ENCODE peak calls at places on chromosome 17, in ten cellular contexts. X is psoas muscle, A is IMR-90, Z is sigmoid colon, O is brain microvascular endothelial cell, T is lung, S is aorta, H is stomach, W is left ventricle myocardium inferior, F is prostate gland. N is an unnamed sample.
A peak's percentile ranks its signal among the peaks of the same experiment; 100 is the strongest.

GRCh38 chr17:18961634-18962493 is 9.9 kb downstream of the SLC5A10 start:
- DNase-seq in A (peak; percentile 43), H (no peak), X (no peak), S (peak; percentile 46), W (no peak), O (peak; percentile 64), Z (no peak), F (no peak), T (no peak), N (no peak)

GRCh38 chr17:44610871-44611270 is 45.4 kb upstream of the MEIOC start:
- DNase-seq in A (no peak), T (no peak), S (peak; percentile 58), X (no peak), H (no peak), W (no peak), F (no peak), Z (no peak), O (no peak), N (no peak)

GRCh38 chr17:488993-489757 is 136.6 kb upstream of the RPH3AL start:
- DNase-seq in A (peak; percentile 20), T (no peak), Z (no peak), F (no peak), O (no peak), X (no peak), W (no peak), S (no peak), H (no peak), N (no peak)

GRCh38 chr17:43660816-43661493 is 767 bp downstream of the MEOX1 start:
- DNase-seq in F (no peak), A (no peak), X (no peak), H (no peak), O (no peak), W (no peak), T (no peak), Z (no peak), S (no peak), N (no peak)

GRCh38 chr17:48544356-48545021 is 420 bp downstream of the HOXB2 start:
- DNase-seq in X (peak; percentile 91), Z (peak; percentile 99), F (peak; percentile 16), O (no peak), H (peak; percentile 62), A (peak; percentile 93), W (peak; percentile 85), S (peak; percentile 95), T (peak; percentile 74), N (peak; percentile 31)

GRCh38 chr17:77285594-77286390 is 145.0 kb downstream of the SEC14L1 start:
- DNase-seq in Z (peak; percentile 78), X (peak; percentile 65), F (peak; percentile 82), A (peak; percentile 89), H (peak; percentile 85), W (peak; percentile 50), T (peak; percentile 73), S (peak; percentile 92), O (peak; percentile 83), N (no peak)

GRCh38 chr17:7191571-7192270 is 12.6 kb upstream of the ASGR1 start:
- DNase-seq in S (peak; percentile 58), F (no peak), W (no peak), Z (no peak), O (no peak), A (peak; percentile 31), H (no peak), T (no peak), X (no peak), N (no peak)

GRCh38 chr17:1224330-1224729 is 44.5 kb upstream of the ABR start:
- DNase-seq in W (no peak), S (no peak), H (no peak), Z (no peak), O (no peak), A (no peak), F (no peak), T (no peak), X (no peak), N (no peak)

GRCh38 chr17:36524428-36524876 is 10.2 kb downstream of the MYO19 start:
- DNase-seq in O (no peak), F (no peak), A (peak; percentile 41), Z (no peak), S (no peak), W (no peak), X (no peak), T (no peak), H (no peak), N (no peak)

GRCh38 chr17:15334266-15334665 is 7.1 kb downstream of the TEKT3 start:
- DNase-seq in S (no peak), W (no peak), H (no peak), T (no peak), A (no peak), X (no peak), Z (no peak), F (no peak), O (peak; percentile 9), N (no peak)

GRCh38 chr17:78825696-78826095 is 14.9 kb downstream of the USP36 start:
- DNase-seq in O (no peak), T (no peak), A (no peak), S (no peak), X (no peak), W (no peak), Z (peak; percentile 58), F (no peak), H (no peak), N (no peak)

GRCh38 chr17:7266784-7267183 is 4.5 kb upstream of the CLDN7 start:
- DNase-seq in T (no peak), O (no peak), Z (no peak), S (no peak), W (no peak), A (peak; percentile 41), X (no peak), F (no peak), H (no peak), N (no peak)

GRCh38 chr17:78970834-78971763 is 8.6 kb downstream of the LGALS3BP start:
- DNase-seq in S (peak; percentile 89), W (peak; percentile 85), Z (peak; percentile 92), O (peak; percentile 64), H (peak; percentile 86), T (peak; percentile 79), X (peak; percentile 79), A (peak; percentile 72), F (peak; percentile 69), N (peak; percentile 45)

GRCh38 chr17:83079766-83080616 is 582 bp downstream of the METRNL start:
- DNase-seq in W (no peak), A (no peak), F (no peak), O (no peak), H (no peak), Z (no peak), T (no peak), X (no peak), S (no peak), N (no peak)

GRCh38 chr17:15957608-15958307 is 12.8 kb downstream of the ADORA2B start:
- DNase-seq in Z (peak; percentile 52), T (no peak), S (no peak), H (no peak), O (no peak), X (no peak), A (no peak), F (no peak), W (no peak), N (no peak)

GRCh38 chr17:44266402-44267164 is 1.4 kb downstream of the SLC4A1 start:
- DNase-seq in F (no peak), S (no peak), H (no peak), O (no peak), Z (no peak), A (no peak), T (no peak), W (no peak), X (no peak), N (no peak)

GRCh38 chr17:76929148-76929547 is 60.9 kb downstream of the MGAT5B start:
- DNase-seq in S (no peak), X (no peak), A (no peak), W (no peak), Z (no peak), H (no peak), F (no peak), T (no peak), O (no peak), N (no peak)

GRCh38 chr17:78981010-78981888 is 1.5 kb upstream of the LGALS3BP start:
- DNase-seq in H (no peak), S (no peak), Z (no peak), T (no peak), W (no peak), F (no peak), O (no peak), X (no peak), A (no peak), N (no peak)

GRCh38 chr17:6523330-6523729 is 33.0 kb downstream of the PITPNM3 start:
- DNase-seq in X (no peak), W (no peak), F (no peak), H (no peak), Z (peak; percentile 49), O (no peak), A (peak; percentile 26), S (no peak), T (no peak), N (no peak)

GRCh38 chr17:28347261-28347891 is 10.0 kb downstream of the POLDIP2 start:
- DNase-seq in S (peak; percentile 71), H (peak; percentile 50), W (no peak), Z (no peak), T (no peak), F (no peak), X (no peak), A (peak; percentile 90), O (peak; percentile 76), N (no peak)
- H3K27ac ChIP-seq in S (peak overlapping the region; percentile 54), H (peak overlapping the region; percentile 74), W (peak overlapping the region; percentile 44), Z (no peak overlapping the region), T (peak overlapping the region; percentile 46), F (peak overlapping the region; percentile 18), X (no peak overlapping the region), A (peak overlapping the region; percentile 67), O (peak overlapping the region; percentile 64), N (no peak overlapping the region)

DNA sequence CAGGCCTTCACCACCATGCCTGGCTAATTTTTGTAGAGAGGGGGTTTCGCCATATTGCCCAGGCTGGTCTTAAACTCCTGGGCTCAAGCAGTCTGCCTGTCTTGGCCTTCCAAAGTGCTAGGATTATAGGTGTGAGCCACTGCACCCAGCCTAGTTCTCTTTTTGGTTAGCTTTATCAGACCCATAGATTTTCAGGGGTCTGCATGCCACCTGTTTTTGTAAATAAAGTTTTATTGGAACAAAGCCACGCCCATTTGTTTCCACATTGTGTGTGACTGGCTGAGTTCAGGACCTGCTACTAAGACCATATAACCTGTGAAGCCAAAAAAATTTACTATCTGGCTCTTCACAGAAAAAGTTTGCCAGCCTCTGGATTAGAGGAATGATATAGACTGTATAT is 7.6 kb downstream of the PSMD11 start:
- DNase-seq in H (no peak), W (no peak), Z (no peak), S (no peak), A (no peak), O (no peak), X (no peak), F (no peak), T (no peak), N (no peak)
- H3K36me3 ChIP-seq in H (peaks cover 100% of the 10 kb centered on the region), W (peaks cover 98% of the 10 kb centered on the region), Z (peaks cover 5% of the 10 kb centered on the region), S (peaks cover 7% of the 10 kb centered on the region), A (peaks cover 36% of the 10 kb centered on the region), O (peaks cover 77% of the 10 kb centered on the region), X (peaks cover 20% of the 10 kb centered on the region), F (peaks cover 12% of the 10 kb centered on the region), T (peaks cover 28% of the 10 kb centered on the region), N (peaks cover 62% of the 10 kb centered on the region)

GRCh38 chr17:2853111-2853721 is 57.0 kb downstream of the RAP1GAP2 start:
- DNase-seq in O (peak; percentile 30), H (peak; percentile 68), T (peak; percentile 46), A (peak; percentile 49), Z (peak; percentile 80), W (peak; percentile 58), F (peak; percentile 38), X (peak; percentile 49), S (peak; percentile 71), N (peak; percentile 33)
- H3K4me3 ChIP-seq in O (peak overlapping the region; percentile 62), H (peak overlapping the region; percentile 66), T (peak overlapping the region; percentile 33), A (peak overlapping the region; percentile 89), Z (peak overlapping the region; percentile 39), W (peak overlapping the region; percentile 78), F (peak overlapping the region; percentile 57), X (peak overlapping the region; percentile 58), S (peak overlapping the region; percentile 65), N (peak overlapping the region; percentile 62)

GRCh38 chr17:55563363-55563762 is 52.1 kb upstream of the SMIM36 start:
- DNase-seq in X (no peak), T (no peak), S (no peak), H (no peak), W (no peak), Z (no peak), F (no peak), A (no peak), O (no peak), N (no peak)
- H3K27ac ChIP-seq in X (no peak overlapping the region), T (no peak overlapping the region), S (no peak overlapping the region), H (no peak overlapping the region), W (no peak overlapping the region), Z (peak overlapping the region; percentile 17), F (no peak overlapping the region), A (no peak overlapping the region), O (no peak overlapping the region), N (no peak overlapping the region)

N was measured in effector memory CD4-positive, alpha-beta T cell.